ENCODE peak calls at places on chromosomes 1 and 21, in four cellular contexts. K, T, I and M are unnamed samples. For H3K4me1, the result is how much of the 10 kb centered on the place peaks cover.

GRCh38 chr1:60874703-60875102 is 207.7 kb upstream of the NFIA start:
- DNase-seq in K (no peak), T (no peak), I (peak), M (no peak)

GRCh38 chr1:228277491-228278431 is 69.9 kb downstream of the OBSCN start:
- DNase-seq in K (peak), T (peak), I (no peak), M (no peak)

GRCh38 chr21:21268885-21269284 is 270.7 kb downstream of the NCAM2 start:
- DNase-seq in K (no peak), T (no peak), I (no peak), M (no peak)

GRCh38 chr1:119827010-119827409 is 15.8 kb upstream of the REG4 start:
- DNase-seq in K (no peak), T (no peak), I (no peak), M (no peak)

GRCh38 chr1:44524180-44524579 is 119.1 kb downstream of the RNF220 start:
- DNase-seq in K (no peak), T (no peak), I (no peak), M (no peak)

GRCh38 chr1:8516793-8517556 is 199.1 kb downstream of the SLC45A1 start:
- DNase-seq in K (no peak), T (no peak), I (peak), M (no peak)

GRCh38 chr21:14675774-14676530 is 129.8 kb upstream of the SAMSN1 start:
- DNase-seq in K (peak), T (no peak), I (no peak), M (peak)

GRCh38 chr1:225700164-225700740 is 47.3 kb upstream of the ENAH start:
- DNase-seq in K (no peak), T (no peak), I (peak), M (no peak)

GRCh38 chr1:26408604-26409003 is 2.0 kb upstream of the LIN28A start:
- DNase-seq in K (peak), T (peak), I (peak), M (peak)

GRCh38 chr1:7584643-7585042 is 186.5 kb upstream of the VAMP3 start:
- DNase-seq in K (no peak), T (no peak), I (no peak), M (no peak)

GRCh38 chr1:81585371-81585770 is 215.4 kb upstream of the ADGRL2 start:
- DNase-seq in K (no peak), T (no peak), I (no peak), M (no peak)

GRCh38 chr1:11780380-11781147 is 18.6 kb downstream of the C1orf167 start:
- DNase-seq in K (no peak), T (no peak), I (no peak), M (no peak)

GRCh38 chr1:96596226-96596625 is 125.4 kb upstream of the PTBP2 start:
- DNase-seq in K (peak), T (no peak), I (peak), M (peak)

GRCh38 chr1:229538945-229539344 is 19.6 kb downstream of the ABCB10 start:
- DNase-seq in K (no peak), T (no peak), I (no peak), M (no peak)

GRCh38 chr1:43438006-43438405 is 15.7 kb downstream of the HYI start:
- DNase-seq in K (no peak), T (no peak), I (no peak), M (no peak)

GRCh38 chr1:231408528-231409094 is 13.5 kb downstream of the EGLN1 start:
- DNase-seq in K (no peak), T (no peak), I (no peak), M (no peak)
- H3K4me1 ChIP-seq in K (under half), T (half or more), I (under half), M (under half)

GRCh38 chr1:200917291-200917817 is 22.7 kb downstream of the INAVA start:
- DNase-seq in K (no peak), T (no peak), I (no peak), M (no peak)
- H3K27ac ChIP-seq in K (no peak), T (no peak), I (no peak), M (no peak)

GRCh38 chr21:41634858-41635257 is 126.9 kb upstream of the TMPRSS2 start:
- DNase-seq in K (no peak), T (no peak), I (peak), M (no peak)

GRCh38 chr21:41634211-41634694 is 126.3 kb upstream of the TMPRSS2 start:
- DNase-seq in K (no peak), T (no peak), I (no peak), M (no peak)

GRCh38 chr21:41633627-41634026 is 125.7 kb upstream of the TMPRSS2 start:
- DNase-seq in K (no peak), T (no peak), I (no peak), M (no peak)

GRCh38 chr21:41631564-41632461 is 123.9 kb upstream of the TMPRSS2 start:
- DNase-seq in K (no peak), T (no peak), I (no peak), M (no peak)

GRCh38 chr21:41632748-41633475 is 125.0 kb upstream of the TMPRSS2 start:
- DNase-seq in K (no peak), T (no peak), I (no peak), M (no peak)
- H3K4me1 ChIP-seq in K (under half), T (under half), I (under half), M (under half)

DNA sequence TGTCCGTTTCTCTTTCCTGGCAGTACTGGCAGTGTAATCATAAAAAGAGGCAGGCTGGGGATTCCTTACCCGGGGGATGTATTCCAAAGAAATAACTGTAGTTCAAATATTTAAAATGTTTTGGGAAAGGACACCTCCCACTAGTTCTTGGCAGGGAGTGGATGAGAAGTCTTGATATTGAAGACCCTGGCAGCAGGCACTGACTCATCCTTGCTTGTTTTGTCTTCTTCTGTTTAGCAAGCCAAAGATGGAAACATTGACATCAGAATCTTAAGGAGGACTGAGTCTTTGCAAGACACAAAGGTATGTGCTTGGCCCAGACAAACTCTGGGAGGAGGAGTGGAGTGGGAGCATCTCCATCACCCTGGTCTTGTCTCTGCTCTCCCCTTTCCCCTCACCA is 639 bp downstream of the IL20 start:
- DNase-seq in K (no peak), T (no peak), I (peak), M (no peak)
- H3K27ac ChIP-seq in K (no peak), T (no peak), I (no peak), M (no peak)

GRCh38 chr1:114091711-114092110 is 62.0 kb downstream of the SYT6 start:
- DNase-seq in K (no peak), T (no peak), I (no peak), M (no peak)

GRCh38 chr1:114086601-114087368 is 66.9 kb downstream of the SYT6 start:
- DNase-seq in K (no peak), T (no peak), I (no peak), M (no peak)

GRCh38 chr1:114089502-114090138 is 64.0 kb downstream of the SYT6 start:
- DNase-seq in K (no peak), T (no peak), I (no peak), M (no peak)

GRCh38 chr1:114087495-114087894 is 66.2 kb downstream of the SYT6 start:
- DNase-seq in K (no peak), T (no peak), I (no peak), M (no peak)

GRCh38 chr1:114088392-114089299 is 65.0 kb downstream of the SYT6 start:
- DNase-seq in K (no peak), T (no peak), I (no peak), M (no peak)
- H3K4me1 ChIP-seq in K (under half), T (under half), I (under half), M (under half)